ENCODE peak calls at places on chromosome 11, in six cellular contexts. M is coronary artery, X is heart left ventricle, A is uterus, N is IMR-90, S is kidney epithelial cell. T is an unnamed sample.

GRCh38 chr11:94794287-94795168 is 26.4 kb downstream of the AMOTL1 start:
- DNase-seq in S (peak), N (peak), A (peak), M (peak), X (peak), T (no peak)

GRCh38 chr11:127656266-127656879 is 655.8 kb upstream of the KIRREL3 start:
- DNase-seq in M (no peak), N (peak), X (no peak), S (no peak), A (no peak), T (no peak)

GRCh38 chr11:11349870-11350325 is 3.2 kb downstream of the CSNK2A3 start:
- DNase-seq in S (peak), X (peak), N (peak), A (peak), M (no peak), T (no peak)

GRCh38 chr11:62694455-62695167 is 5.3 kb upstream of the LRRN4CL start:
- DNase-seq in S (no peak), N (peak), X (peak), M (peak), A (peak), T (peak)

GRCh38 chr11:123181075-123181474 is 14.0 kb downstream of the CLMP start:
- DNase-seq in X (no peak), N (no peak), A (no peak), S (no peak), M (no peak), T (no peak)

GRCh38 chr11:11966826-11967668 is 41.4 kb downstream of the DKK3 start:
- DNase-seq in S (no peak), X (peak), N (peak), M (peak), A (peak), T (peak)

GRCh38 chr11:94751216-94751612 is 16.9 kb upstream of the AMOTL1 start:
- DNase-seq in A (no peak), X (no peak), S (no peak), N (no peak), M (no peak), T (no peak)

GRCh38 chr11:126415669-126416420 is 60.4 kb downstream of the ST3GAL4 start:
- DNase-seq in N (no peak), S (no peak), A (peak), M (peak), X (peak), T (no peak)

GRCh38 chr11:17703951-17704350 is 15.4 kb upstream of the MYOD1 start:
- DNase-seq in A (no peak), S (no peak), M (no peak), X (no peak), N (peak), T (no peak)

GRCh38 chr11:106062592-106062949 is 14.6 kb downstream of the KBTBD3 start:
- DNase-seq in X (no peak), N (no peak), S (no peak), M (no peak), A (no peak), T (no peak)

GRCh38 chr11:22432331-22433065 is 94.3 kb downstream of the SLC17A6 start:
- DNase-seq in A (peak), S (no peak), N (peak), X (peak), M (no peak), T (no peak)

GRCh38 chr11:18578975-18579598 is 9.4 kb downstream of the UEVLD start:
- DNase-seq in A (no peak), X (no peak), N (no peak), M (no peak), S (no peak), T (no peak)

GRCh38 chr11:9664276-9665171 is 647 bp downstream of the SWAP70 start:
- DNase-seq in M (peak), X (peak), N (peak), A (peak), S (no peak), T (no peak)

GRCh38 chr11:44829838-44830237 is 103.1 kb downstream of the TSPAN18 start:
- DNase-seq in X (no peak), A (no peak), S (no peak), N (no peak), M (no peak), T (no peak)

GRCh38 chr11:117833401-117833891 is 8.9 kb upstream of the FXYD2 start:
- DNase-seq in S (no peak), M (peak), X (peak), A (peak), N (no peak), T (no peak)

GRCh38 chr11:109320595-109320994 is 101.4 kb upstream of the C11orf87 start:
- DNase-seq in X (no peak), N (peak), A (no peak), S (peak), M (no peak), T (no peak)

GRCh38 chr11:3121416-3121815 is 43.7 kb downstream of the OSBPL5 start:
- DNase-seq in M (no peak), N (no peak), S (no peak), X (no peak), A (peak), T (no peak)

GRCh38 chr11:35764414-35764813 is 101.8 kb downstream of the TRIM44 start:
- DNase-seq in S (no peak), M (no peak), X (no peak), A (no peak), N (no peak), T (no peak)

GRCh38 chr11:44484211-44484610 is 81.3 kb upstream of the CD82 start:
- DNase-seq in X (no peak), A (no peak), N (peak), M (no peak), S (no peak), T (no peak)

GRCh38 chr11:75174781-75175370 is 24.0 kb downstream of the SLCO2B1 start:
- DNase-seq in A (peak), X (peak), M (no peak), S (peak), N (peak), T (no peak)

GRCh38 chr11:17313349-17314231 is 37.1 kb downstream of the NUCB2 start:
- DNase-seq in S (no peak), N (no peak), A (no peak), X (no peak), M (no peak), T (no peak)

GRCh38 chr11:111421251-111421650 is 42.2 kb upstream of the POU2AF1 start:
- DNase-seq in X (no peak), M (no peak), N (no peak), A (no peak), S (no peak), T (no peak)

GRCh38 chr11:126839496-126839895 is 161.1 kb downstream of the KIRREL3 start:
- DNase-seq in N (no peak), M (no peak), X (no peak), A (no peak), S (no peak), T (no peak)

GRCh38 chr11:36500315-36500721 is 9.8 kb downstream of the TRAF6 start:
- DNase-seq in S (peak), M (no peak), A (no peak), N (peak), X (peak), T (no peak)

GRCh38 chr11:26134481-26135355 is 197.2 kb upstream of the ANO3 start:
- DNase-seq in S (no peak), N (peak), A (no peak), M (no peak), X (no peak), T (no peak)

GRCh38 chr11:122202951-122203456 is 87.0 kb upstream of the BLID start:
- DNase-seq in S (no peak), N (peak), X (peak), A (peak), M (peak), T (no peak)

GRCh38 chr11:13247606-13248320 is 29.8 kb upstream of the BMAL1 start:
- DNase-seq in S (no peak), A (no peak), M (no peak), N (no peak), X (no peak), T (no peak)

GRCh38 chr11:26993965-26994446 is at the start of gene FIBIN:
- DNase-seq in X (peak), S (no peak), M (peak), A (peak), N (peak), T (no peak)

GRCh38 chr11:123588117-123588815 is 66.2 kb downstream of the SCN3B start:
- DNase-seq in A (no peak), S (no peak), M (no peak), N (no peak), X (no peak), T (no peak)

GRCh38 chr11:14264966-14265365 is 94.0 kb downstream of the RRAS2 start:
- DNase-seq in X (no peak), N (no peak), S (no peak), M (no peak), A (no peak), T (no peak)

GRCh38 chr11:64084962-64085710 is 49.4 kb downstream of the FLRT1 start:
- DNase-seq in M (no peak), A (no peak), S (no peak), X (no peak), N (no peak), T (no peak)
- TF ChIP-seq CTCF in M (no peak), A (no peak), S (no peak), X (no peak), N (no peak), T (no peak)

GRCh38 chr11:469684-470667 is 19.9 kb downstream of the PTDSS2 start:
- DNase-seq in N (peak), M (no peak), A (peak), X (peak), S (peak), T (no peak)
- TF ChIP-seq CTCF in N (peak), M (no peak), A (peak), X (no peak), S (no peak), T (no peak)

DNA sequence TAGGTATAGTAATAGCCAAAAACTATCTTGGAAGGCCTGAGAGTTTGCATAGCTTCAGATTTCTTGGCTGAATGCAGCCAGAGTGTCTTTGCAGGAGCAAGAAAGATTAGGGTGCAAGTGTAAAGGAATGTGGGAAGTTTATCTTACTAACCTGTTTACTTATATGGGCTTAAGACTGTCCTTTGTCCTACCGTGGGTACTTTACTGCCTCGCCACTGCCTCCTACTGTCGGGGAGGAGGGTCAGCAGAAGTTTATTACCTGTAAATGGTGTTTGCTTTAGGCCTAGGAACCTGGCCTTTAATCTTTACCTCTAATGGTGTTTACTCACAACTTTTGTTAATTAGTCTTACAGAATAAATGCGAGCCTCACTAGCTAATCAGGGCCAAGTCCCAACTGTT is 633.8 kb downstream of the DLG2 start:
- DNase-seq in A (no peak), N (no peak), M (no peak), X (no peak), S (no peak), T (no peak)
- TF ChIP-seq CTCF in A (no peak), N (peak), M (no peak), X (no peak), S (peak), T (no peak)

GRCh38 chr11:86192858-86193257 is 51.7 kb upstream of the EED start:
- DNase-seq in S (no peak), A (no peak), M (no peak), X (no peak), N (no peak), T (no peak)
- TF ChIP-seq CTCF in S (no peak), A (no peak), M (no peak), X (no peak), N (no peak), T (no peak)

GRCh38 chr11:68355471-68355870 is 43.1 kb downstream of the LRP5 start:
- DNase-seq in X (no peak), N (no peak), A (no peak), M (no peak), S (no peak), T (no peak)
- TF ChIP-seq CTCF in X (no peak), N (no peak), A (no peak), M (no peak), S (no peak), T (no peak)

T was measured in D721Med.